ENCODE peak calls at places on chromosomes 16 and 17, in nine cellular contexts. One of them, this sample, is unnamed.
A peak's percentile ranks its signal among the peaks of the same experiment; 100 is the strongest.

GRCh38 chr17:45784293-45784582 is at the start of gene CRHR1:
- DNase-seq in sigmoid colon: no peak
- DNase-seq in HCT116: no peak
- DNase-seq in transverse colon: no peak
- DNase-seq in GM12878: no peak
- DNase-seq in suprapubic skin: no peak
- DNase-seq in HepG2: no peak
- DNase-seq in H1: peak; percentile 80
- DNase-seq in spleen: no peak
- DNase-seq in this sample: no peak

GRCh38 chr16:77336637-77337036 is 98.2 kb downstream of the ADAMTS18 start:
- DNase-seq in sigmoid colon: no peak
- DNase-seq in HCT116: no peak
- DNase-seq in transverse colon: no peak
- DNase-seq in GM12878: no peak
- DNase-seq in suprapubic skin: no peak
- DNase-seq in HepG2: no peak
- DNase-seq in H1: no peak
- DNase-seq in spleen: no peak
- DNase-seq in this sample: no peak

GRCh38 chr17:67386965-67387551 is 10.0 kb downstream of the PITPNC1 start:
- DNase-seq in sigmoid colon: no peak
- DNase-seq in HCT116: peak; percentile 64
- DNase-seq in transverse colon: peak; percentile 60
- DNase-seq in GM12878: no peak
- DNase-seq in suprapubic skin: no peak
- DNase-seq in HepG2: peak; percentile 56
- DNase-seq in H1: peak; percentile 91
- DNase-seq in spleen: peak; percentile 82
- DNase-seq in this sample: no peak

GRCh38 chr17:21285164-21286065 is 904 bp downstream of the MAP2K3 start:
- DNase-seq in sigmoid colon: peak; percentile 81
- DNase-seq in HCT116: no peak
- DNase-seq in transverse colon: peak; percentile 51
- DNase-seq in GM12878: no peak
- DNase-seq in suprapubic skin: no peak
- DNase-seq in HepG2: no peak
- DNase-seq in H1: no peak
- DNase-seq in spleen: no peak
- DNase-seq in this sample: no peak

GRCh38 chr16:6160871-6161270 is 1063.3 kb upstream of the EEF2KMT start:
- DNase-seq in sigmoid colon: no peak
- DNase-seq in HCT116: no peak
- DNase-seq in transverse colon: no peak
- DNase-seq in GM12878: no peak
- DNase-seq in suprapubic skin: no peak
- DNase-seq in HepG2: no peak
- DNase-seq in H1: no peak
- DNase-seq in spleen: no peak
- DNase-seq in this sample: no peak

GRCh38 chr16:28292731-28293588 is 635 bp downstream of the SBK1 start:
- DNase-seq in sigmoid colon: no peak
- DNase-seq in HCT116: no peak
- DNase-seq in transverse colon: peak; percentile 11
- DNase-seq in GM12878: no peak
- DNase-seq in suprapubic skin: no peak
- DNase-seq in HepG2: no peak
- DNase-seq in H1: peak; percentile 88
- DNase-seq in spleen: peak; percentile 88
- DNase-seq in this sample: peak; percentile 32

GRCh38 chr17:63476857-63477470 is at the start of gene ACE:
- DNase-seq in sigmoid colon: no peak
- DNase-seq in HCT116: no peak
- DNase-seq in transverse colon: peak; percentile 81
- DNase-seq in GM12878: no peak
- DNase-seq in suprapubic skin: no peak
- DNase-seq in HepG2: no peak
- DNase-seq in H1: peak; percentile 83
- DNase-seq in spleen: no peak
- DNase-seq in this sample: peak; percentile 40

GRCh38 chr16:6682142-6682811 is 650.4 kb upstream of the RBFOX1 start:
- DNase-seq in sigmoid colon: no peak
- DNase-seq in HCT116: no peak
- DNase-seq in transverse colon: peak; percentile 26
- DNase-seq in GM12878: no peak
- DNase-seq in suprapubic skin: no peak
- DNase-seq in HepG2: peak; percentile 20
- DNase-seq in H1: peak; percentile 85
- DNase-seq in spleen: no peak
- DNase-seq in this sample: no peak

GRCh38 chr16:12496181-12496580 is 307.5 kb downstream of the CPPED1 start:
- DNase-seq in sigmoid colon: no peak
- DNase-seq in HCT116: no peak
- DNase-seq in transverse colon: no peak
- DNase-seq in GM12878: no peak
- DNase-seq in suprapubic skin: no peak
- DNase-seq in HepG2: no peak
- DNase-seq in H1: no peak
- DNase-seq in spleen: no peak
- DNase-seq in this sample: no peak

GRCh38 chr17:71334041-71334781 is 786.6 kb upstream of the SOX9 start:
- DNase-seq in sigmoid colon: no peak
- DNase-seq in HCT116: no peak
- DNase-seq in transverse colon: no peak
- DNase-seq in GM12878: no peak
- DNase-seq in suprapubic skin: no peak
- DNase-seq in HepG2: no peak
- DNase-seq in H1: no peak
- DNase-seq in spleen: no peak
- DNase-seq in this sample: no peak

GRCh38 chr17:43105146-43105545 is 20.0 kb downstream of the BRCA1 start:
- DNase-seq in sigmoid colon: no peak
- DNase-seq in HCT116: no peak
- DNase-seq in transverse colon: no peak
- DNase-seq in GM12878: no peak
- DNase-seq in suprapubic skin: no peak
- DNase-seq in HepG2: no peak
- DNase-seq in H1: no peak
- DNase-seq in spleen: no peak
- DNase-seq in this sample: no peak

GRCh38 chr16:26453215-26453614 is 613.5 kb upstream of the C16orf82 start:
- DNase-seq in sigmoid colon: no peak
- DNase-seq in HCT116: no peak
- DNase-seq in transverse colon: no peak
- DNase-seq in GM12878: no peak
- DNase-seq in suprapubic skin: no peak
- DNase-seq in HepG2: no peak
- DNase-seq in H1: no peak
- DNase-seq in spleen: no peak
- DNase-seq in this sample: no peak

GRCh38 chr16:88681709-88682451 is 4.4 kb downstream of the SNAI3 start:
- DNase-seq in sigmoid colon: no peak
- DNase-seq in HCT116: no peak
- DNase-seq in transverse colon: peak; percentile 82
- DNase-seq in GM12878: peak; percentile 84
- DNase-seq in suprapubic skin: no peak
- DNase-seq in HepG2: no peak
- DNase-seq in H1: no peak
- DNase-seq in spleen: peak; percentile 95
- DNase-seq in this sample: no peak
- TF ChIP-seq POLR2AphosphoS5 in sigmoid colon: no peak
- TF ChIP-seq POLR2AphosphoS5 in HCT116: no peak
- TF ChIP-seq POLR2AphosphoS5 in transverse colon: no peak
- TF ChIP-seq POLR2AphosphoS5 in GM12878: peak; percentile 78
- TF ChIP-seq POLR2AphosphoS5 in suprapubic skin: no peak
- TF ChIP-seq POLR2AphosphoS5 in HepG2: no peak
- TF ChIP-seq POLR2AphosphoS5 in H1: no peak
- TF ChIP-seq POLR2AphosphoS5 in spleen: peak; percentile 73
- TF ChIP-seq POLR2AphosphoS5 in this sample: no peak

GRCh38 chr16:84503751-84504395 is 586 bp downstream of the MEAK7 start:
- DNase-seq in sigmoid colon: no peak
- DNase-seq in HCT116: no peak
- DNase-seq in transverse colon: no peak
- DNase-seq in GM12878: no peak
- DNase-seq in suprapubic skin: no peak
- DNase-seq in HepG2: no peak
- DNase-seq in H1: no peak
- DNase-seq in spleen: peak; percentile 77
- DNase-seq in this sample: no peak
- TF ChIP-seq POLR2A in sigmoid colon: no peak
- TF ChIP-seq POLR2A in HCT116: no peak
- TF ChIP-seq POLR2A in transverse colon: no peak
- TF ChIP-seq POLR2A in GM12878: no peak
- TF ChIP-seq POLR2A in suprapubic skin: no peak
- TF ChIP-seq POLR2A in HepG2: no peak
- TF ChIP-seq POLR2A in H1: no peak
- TF ChIP-seq POLR2A in spleen: no peak
- TF ChIP-seq POLR2A in this sample: no peak

GRCh38 chr16:50167603-50168002 is 14.5 kb downstream of the TENT4B start:
- DNase-seq in sigmoid colon: no peak
- DNase-seq in HCT116: no peak
- DNase-seq in transverse colon: no peak
- DNase-seq in GM12878: no peak
- DNase-seq in suprapubic skin: no peak
- DNase-seq in HepG2: no peak
- DNase-seq in H1: no peak
- DNase-seq in spleen: no peak
- DNase-seq in this sample: no peak
- H3K4me1 ChIP-seq in sigmoid colon: peaks cover 69% of the 10 kb centered on the region
- H3K4me1 ChIP-seq in HCT116: peaks cover 15% of the 10 kb centered on the region
- H3K4me1 ChIP-seq in transverse colon: peaks cover 46% of the 10 kb centered on the region
- H3K4me1 ChIP-seq in GM12878: peaks cover 12% of the 10 kb centered on the region
- H3K4me1 ChIP-seq in suprapubic skin: peaks cover 18% of the 10 kb centered on the region
- H3K4me1 ChIP-seq in HepG2: peaks cover 81% of the 10 kb centered on the region
- H3K4me1 ChIP-seq in H1: no peaks in the 10 kb centered on the region
- H3K4me1 ChIP-seq in spleen: peaks cover 80% of the 10 kb centered on the region
- H3K4me1 ChIP-seq in this sample: no peaks in the 10 kb centered on the region

DNA sequence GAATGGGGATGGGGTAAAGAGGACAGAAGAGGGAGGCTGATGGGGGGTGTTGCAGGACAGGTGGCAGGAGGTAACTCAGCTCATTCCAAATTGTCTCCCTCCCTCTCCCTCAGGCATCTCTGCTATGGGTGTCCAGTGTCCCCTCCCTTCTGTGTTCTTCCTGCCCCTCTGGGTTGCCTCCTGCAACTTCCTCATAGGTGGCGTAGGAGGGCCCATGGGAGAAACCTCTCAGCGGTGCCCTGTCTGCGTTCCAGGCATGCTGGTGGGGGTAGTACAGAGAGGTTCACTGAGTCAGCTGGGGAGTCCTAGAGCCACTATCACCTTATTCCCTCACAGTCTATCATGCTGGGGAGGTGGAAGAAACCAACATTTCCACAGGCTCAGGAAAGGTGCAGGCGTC is 14.7 kb upstream of the ODF4 start:
- DNase-seq in sigmoid colon: no peak
- DNase-seq in HCT116: no peak
- DNase-seq in transverse colon: no peak
- DNase-seq in GM12878: no peak
- DNase-seq in suprapubic skin: no peak
- DNase-seq in HepG2: no peak
- DNase-seq in H1: no peak
- DNase-seq in spleen: no peak
- DNase-seq in this sample: no peak
- TF ChIP-seq POLR2AphosphoS5 in sigmoid colon: no peak
- TF ChIP-seq POLR2AphosphoS5 in HCT116: no peak
- TF ChIP-seq POLR2AphosphoS5 in transverse colon: no peak
- TF ChIP-seq POLR2AphosphoS5 in GM12878: no peak
- TF ChIP-seq POLR2AphosphoS5 in suprapubic skin: no peak
- TF ChIP-seq POLR2AphosphoS5 in HepG2: no peak
- TF ChIP-seq POLR2AphosphoS5 in H1: no peak
- TF ChIP-seq POLR2AphosphoS5 in spleen: no peak
- TF ChIP-seq POLR2AphosphoS5 in this sample: no peak

DNA sequence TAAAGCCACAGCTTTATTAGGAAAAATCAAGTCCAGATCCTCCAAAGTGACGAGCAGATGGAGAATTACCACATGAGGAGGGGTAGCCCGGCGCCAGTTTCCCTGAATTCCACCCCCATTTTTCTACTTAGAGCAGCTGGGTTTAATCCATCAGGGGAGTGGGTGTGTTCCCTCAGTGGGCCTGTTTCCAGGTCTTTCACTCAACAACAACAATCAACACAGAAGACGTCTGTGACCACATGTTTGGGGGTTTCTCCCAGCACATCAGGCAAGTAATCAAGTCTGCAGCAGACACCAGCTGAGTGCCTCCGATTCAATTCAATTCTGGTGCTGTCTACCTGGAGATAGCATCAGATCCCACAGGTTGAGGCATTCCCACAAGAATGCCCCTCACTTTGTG is 6.9 kb downstream of the SLC6A2 start:
- DNase-seq in sigmoid colon: no peak
- DNase-seq in HCT116: no peak
- DNase-seq in transverse colon: no peak
- DNase-seq in GM12878: no peak
- DNase-seq in suprapubic skin: peak; percentile 74
- DNase-seq in HepG2: no peak
- DNase-seq in H1: no peak
- DNase-seq in spleen: no peak
- DNase-seq in this sample: no peak
- TF ChIP-seq POLR2A in sigmoid colon: no peak
- TF ChIP-seq POLR2A in HCT116: no peak
- TF ChIP-seq POLR2A in transverse colon: no peak
- TF ChIP-seq POLR2A in GM12878: no peak
- TF ChIP-seq POLR2A in suprapubic skin: no peak
- TF ChIP-seq POLR2A in HepG2: no peak
- TF ChIP-seq POLR2A in H1: no peak
- TF ChIP-seq POLR2A in spleen: no peak
- TF ChIP-seq POLR2A in this sample: no peak

GRCh38 chr17:50696365-50696879 is 11.3 kb downstream of the ANKRD40 start:
- DNase-seq in sigmoid colon: peak; percentile 12
- DNase-seq in HCT116: no peak
- DNase-seq in transverse colon: no peak
- DNase-seq in GM12878: no peak
- DNase-seq in suprapubic skin: no peak
- DNase-seq in HepG2: no peak
- DNase-seq in H1: no peak
- DNase-seq in spleen: no peak
- DNase-seq in this sample: no peak
- H3K4me1 ChIP-seq in sigmoid colon: peaks cover 41% of the 10 kb centered on the region
- H3K4me1 ChIP-seq in HCT116: peaks cover 15% of the 10 kb centered on the region
- H3K4me1 ChIP-seq in transverse colon: peaks cover 44% of the 10 kb centered on the region
- H3K4me1 ChIP-seq in GM12878: peaks cover 13% of the 10 kb centered on the region
- H3K4me1 ChIP-seq in suprapubic skin: peaks cover 4% of the 10 kb centered on the region
- H3K4me1 ChIP-seq in HepG2: peaks cover 45% of the 10 kb centered on the region
- H3K4me1 ChIP-seq in H1: no peaks in the 10 kb centered on the region
- H3K4me1 ChIP-seq in spleen: no peaks in the 10 kb centered on the region
- H3K4me1 ChIP-seq in this sample: peaks cover 22% of the 10 kb centered on the region